ENCODE peak calls at places on chromosomes 16 and 17, in ten cellular contexts. A, M, W, Y, K, E, I, U, L and G are unnamed samples.

GRCh38 chr17:78952706-78953105 is 27.0 kb downstream of the LGALS3BP start:
- DNase-seq in Y (no peak), A (no peak), E (no peak), M (no peak), L (no peak), K (no peak), U (no peak), I (no peak), W (no peak), G (no peak)

GRCh38 chr17:80025140-80025539 is 10.5 kb downstream of the TBC1D16 start:
- DNase-seq in K (peak), L (no peak), E (no peak), Y (no peak), M (no peak), A (no peak), I (no peak), U (no peak), W (no peak), G (no peak)

GRCh38 chr16:17063156-17063555 is 407.6 kb downstream of the XYLT1 start:
- DNase-seq in A (no peak), I (no peak), W (no peak), K (no peak), U (no peak), L (no peak), E (no peak), Y (no peak), M (no peak), G (no peak)

GRCh38 chr17:5282639-5283217 is 644 bp downstream of the RABEP1 start:
- DNase-seq in W (peak), A (peak), M (no peak), I (peak), E (peak), K (peak), L (no peak), U (peak), Y (no peak), G (no peak)

GRCh38 chr16:31874354-31875111 is 926 bp downstream of the ZNF267 start:
- DNase-seq in A (no peak), M (peak), U (no peak), L (no peak), E (no peak), I (peak), Y (peak), K (peak), W (no peak), G (no peak)

GRCh38 chr17:39612935-39613465 is 5.3 kb upstream of the NEUROD2 start:
- DNase-seq in L (no peak), W (no peak), Y (no peak), U (no peak), M (no peak), I (no peak), K (no peak), E (no peak), A (no peak), G (no peak)

GRCh38 chr17:17479209-17479608 is 2.4 kb downstream of the MED9 start:
- DNase-seq in M (no peak), A (no peak), L (no peak), I (no peak), Y (no peak), W (no peak), K (no peak), E (no peak), U (no peak), G (no peak)

GRCh38 chr17:63526861-63527260 is 3.7 kb downstream of the KCNH6 start:
- DNase-seq in E (no peak), M (no peak), I (no peak), L (no peak), U (no peak), K (no peak), Y (no peak), W (no peak), A (no peak), G (no peak)

GRCh38 chr17:29568331-29569244 is at the start of gene TP53I13:
- DNase-seq in E (peak), U (peak), K (peak), A (peak), Y (peak), L (peak), M (peak), W (peak), I (peak), G (peak)

GRCh38 chr17:72445055-72445991 is 324.5 kb downstream of the SOX9 start:
- DNase-seq in A (no peak), M (no peak), I (no peak), K (no peak), U (no peak), Y (no peak), E (no peak), W (no peak), L (no peak), G (no peak)

GRCh38 chr17:77185137-77185536 is 44.4 kb downstream of the SEC14L1 start:
- DNase-seq in Y (no peak), W (no peak), M (no peak), E (no peak), U (no peak), K (peak), L (no peak), A (no peak), I (no peak), G (no peak)

GRCh38 chr16:3143598-3144330 is 8.9 kb downstream of the ZNF213 start:
- DNase-seq in W (no peak), E (no peak), Y (no peak), U (no peak), I (no peak), A (no peak), M (no peak), K (peak), L (no peak), G (no peak)

GRCh38 chr17:7015587-7016020 is 3.2 kb downstream of the RNASEK start:
- DNase-seq in E (no peak), L (no peak), K (no peak), M (no peak), I (no peak), A (no peak), U (no peak), W (no peak), Y (no peak), G (no peak)

GRCh38 chr16:11618107-11618717 is 31.5 kb upstream of the LITAF start:
- DNase-seq in I (no peak), E (no peak), K (peak), Y (no peak), U (no peak), L (no peak), A (no peak), M (no peak), W (no peak), G (no peak)